ENCODE peak calls at places on chromosomes 13 and 19, in four cellular contexts. K is K562, Z is GM12878, L is A549. B is an unnamed sample.

GRCh38 chr13:107373551-107373950 is 805.6 kb upstream of the ARGLU1 start:
- DNase-seq in Z (no peak), L (no peak), K (no peak), B (no peak)

GRCh38 chr19:6214881-6215541 is 64.8 kb downstream of the MLLT1 start:
- DNase-seq in K (no peak), Z (no peak), L (no peak), B (no peak)

GRCh38 chr13:36418022-36418805 is 14.1 kb upstream of the CCNA1 start:
- DNase-seq in K (no peak), Z (peak; percentile 32), L (no peak), B (no peak)

GRCh38 chr13:37681295-37682032 is 82.9 kb upstream of the POSTN start:
- DNase-seq in L (no peak), K (no peak), Z (no peak), B (no peak)

GRCh38 chr19:39587496-39587895 is 14.8 kb upstream of the LGALS13 start:
- DNase-seq in Z (no peak), K (no peak), L (no peak), B (no peak)

GRCh38 chr13:99124695-99125334 is 75.8 kb upstream of the UBAC2 start:
- DNase-seq in L (peak; percentile 40), Z (peak; percentile 34), K (peak; percentile 26), B (no peak)

GRCh38 chr13:23679214-23679613 is 109.0 kb downstream of the TNFRSF19 start:
- DNase-seq in K (no peak), Z (no peak), L (peak; percentile 15), B (no peak)

GRCh38 chr13:39887424-39887823 is 232.0 kb downstream of the COG6 start:
- DNase-seq in L (no peak), Z (no peak), K (no peak), B (no peak)

GRCh38 chr19:10760268-10760944 is 42.5 kb downstream of the DNM2 start:
- DNase-seq in K (peak; percentile 57), Z (no peak), L (no peak), B (no peak)

GRCh38 chr13:109395014-109395413 is 391.4 kb downstream of the IRS2 start:
- DNase-seq in L (no peak), K (no peak), Z (no peak), B (no peak)

GRCh38 chr13:68047889-68048288 is 817.8 kb upstream of the PCDH9 start:
- DNase-seq in L (no peak), K (no peak), Z (no peak), B (no peak)

GRCh38 chr13:85009447-85009846 is 789.8 kb downstream of the SLITRK6 start:
- DNase-seq in L (no peak), Z (no peak), K (no peak), B (no peak)

GRCh38 chr13:45925151-45925550 is 73.6 kb upstream of the SIAH3 start:
- DNase-seq in L (no peak), Z (no peak), K (peak; percentile 9), B (no peak)

GRCh38 chr19:22625266-22626035 is 8.7 kb upstream of the ZNF492 start:
- DNase-seq in Z (no peak), L (no peak), K (no peak), B (no peak)

GRCh38 chr13:44449999-44450821 is 76.6 kb downstream of the SERP2 start:
- DNase-seq in K (no peak), Z (no peak), L (no peak), B (peak; percentile 42)

GRCh38 chr19:41431426-41432386 is 4.5 kb upstream of the B3GNT8 start:
- DNase-seq in L (peak; percentile 58), K (peak; percentile 57), Z (no peak), B (peak; percentile 24)

GRCh38 chr19:35138305-35138799 is 272 bp upstream of the FXYD1 start:
- DNase-seq in K (no peak), L (no peak), Z (no peak), B (no peak)

GRCh38 chr13:26457212-26457611 is 100.3 kb upstream of the WASF3 start:
- DNase-seq in K (no peak), L (peak; percentile 5), Z (no peak), B (no peak)

GRCh38 chr19:7928741-7929701 is 3.1 kb upstream of the CTXN1 start:
- DNase-seq in L (peak; percentile 40), K (peak; percentile 76), Z (no peak), B (peak; percentile 53)

GRCh38 chr13:28349371-28349770 is 145.6 kb downstream of the FLT1 start:
- DNase-seq in Z (no peak), L (no peak), K (no peak), B (no peak)

GRCh38 chr13:50892162-50892944 is 17.2 kb upstream of the RNASEH2B start:
- DNase-seq in Z (no peak), K (no peak), L (no peak), B (no peak)

GRCh38 chr13:93690139-93690538 is 463.5 kb downstream of the GPC6 start:
- DNase-seq in L (no peak), K (peak; percentile 0), Z (no peak), B (peak; percentile 10)

GRCh38 chr13:33279898-33280549 is 5.5 kb downstream of the STARD13 start:
- DNase-seq in L (peak; percentile 77), K (no peak), Z (no peak), B (peak; percentile 47)

GRCh38 chr13:32837973-32838940 is 178.0 kb upstream of the KL start:
- DNase-seq in K (no peak), Z (no peak), L (no peak), B (no peak)

GRCh38 chr13:23985060-23985459 is 87.8 kb upstream of the C1QTNF9B start:
- DNase-seq in Z (no peak), L (no peak), K (no peak), B (no peak)

GRCh38 chr19:317710-318508 is 26.7 kb downstream of the MIER2 start:
- DNase-seq in K (no peak), Z (no peak), L (no peak), B (no peak)

GRCh38 chr13:27170521-27171243 is 929 bp downstream of the USP12 start:
- DNase-seq in Z (no peak), L (peak; percentile 39), K (peak; percentile 51), B (peak; percentile 33)

GRCh38 chr13:113088691-113089020 is 16.9 kb upstream of the F7 start:
- DNase-seq in Z (no peak), L (no peak), K (no peak), B (no peak)
- TF ChIP-seq MYC in Z (no peak), L (no peak), K (no peak), B (no peak)

GRCh38 chr19:30742539-30742938 is 370.4 kb downstream of the ZNF536 start:
- DNase-seq in Z (no peak), L (no peak), K (no peak), B (no peak)
- TF ChIP-seq BHLHE40 in Z (no peak), L (no peak), K (no peak), B (no peak)

GRCh38 chr13:64127192-64127591 is 2711.5 kb upstream of the PCDH20 start:
- DNase-seq in K (no peak), Z (no peak), L (no peak), B (no peak)

GRCh38 chr13:64127856-64128255 is 2712.2 kb upstream of the PCDH20 start:
- DNase-seq in Z (no peak), L (no peak), K (no peak), B (no peak)

GRCh38 chr13:64130170-64130569 is 2714.5 kb upstream of the PCDH20 start:
- DNase-seq in L (no peak), Z (no peak), K (no peak), B (no peak)

DNA sequence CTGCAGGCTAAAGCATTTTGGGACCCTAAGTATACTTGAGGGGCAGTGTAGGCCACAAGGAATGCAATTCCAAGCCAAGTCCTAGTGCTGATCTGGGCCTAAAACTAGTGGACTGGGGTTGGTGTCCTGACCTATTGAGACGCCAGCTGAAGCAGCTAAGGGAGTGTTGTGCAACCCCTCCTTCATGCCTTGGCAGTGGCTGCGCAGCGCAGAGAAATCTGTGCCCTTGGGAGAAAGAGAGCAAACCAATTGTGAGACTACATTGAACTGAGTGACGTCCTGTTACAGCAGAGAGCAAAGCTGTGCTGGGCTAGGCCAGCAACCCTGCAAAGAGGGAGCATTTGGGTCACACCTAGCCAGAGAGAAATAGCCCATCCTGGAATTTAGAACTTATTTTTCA is 2715.0 kb upstream of the PCDH20 start:
- DNase-seq in L (no peak), K (no peak), Z (no peak), B (no peak)
- TF ChIP-seq MYC in L (no peak), K (no peak), Z (no peak), B (no peak)

DNA sequence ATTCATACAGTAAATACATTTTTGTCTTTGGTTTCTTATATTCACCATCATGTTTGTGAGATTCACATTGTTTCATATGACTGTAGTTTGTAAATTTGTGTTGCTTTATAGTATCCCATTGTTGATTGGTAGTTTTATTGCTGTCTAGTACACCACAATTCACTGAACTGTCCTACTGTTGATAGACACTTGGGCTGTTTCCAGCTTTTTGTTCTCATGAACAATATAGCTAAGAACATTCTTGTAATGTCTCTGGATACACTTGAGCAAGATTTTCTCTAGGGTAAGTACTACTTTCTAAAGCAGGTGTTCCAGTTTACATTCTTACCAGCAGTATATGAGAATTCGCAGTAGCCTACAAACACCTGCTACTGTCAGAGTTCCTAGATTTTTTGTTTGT is 37.8 kb downstream of the SKA3 start:
- DNase-seq in L (no peak), K (no peak), Z (no peak), B (no peak)
- TF ChIP-seq BHLHE40 in L (no peak), K (no peak), Z (no peak), B (no peak)

DNA sequence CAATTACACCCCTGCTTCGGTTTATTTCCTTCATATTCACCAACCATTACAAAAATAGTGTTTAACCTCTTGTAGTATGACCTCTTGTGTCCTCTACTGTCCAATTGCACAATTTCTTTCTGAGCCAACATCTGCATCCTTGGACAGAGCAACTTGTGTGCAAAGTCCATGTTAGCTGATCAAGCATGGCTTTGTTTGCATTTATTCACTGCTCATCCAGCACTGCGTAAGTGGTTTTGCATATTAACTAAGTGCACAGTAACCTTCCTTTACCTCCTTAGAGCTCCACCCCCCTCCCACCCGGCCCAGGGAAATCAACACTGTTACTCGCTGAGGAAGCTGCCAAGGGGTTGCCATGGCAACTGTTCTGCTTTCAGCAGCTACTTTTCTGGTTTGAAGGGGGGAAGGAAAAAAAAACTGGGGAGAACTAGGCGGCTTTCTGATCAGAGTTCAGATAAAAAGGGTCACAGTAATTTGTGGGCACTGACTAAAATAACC is 153.5 kb upstream of the KLF12 start:
- DNase-seq in L (peak; percentile 19), K (no peak), Z (no peak), B (peak; percentile 89)
- TF ChIP-seq MYC in L (no peak), K (no peak), Z (no peak), B (no peak)